ENCODE peak calls at places on chromosomes 12 and 14, in eight cellular contexts. N is upper lobe of right lung, W is fibroblast of villous mesenchyme, Z is AG09309, S is AG10803, Q is left ventricle myocardium inferior, L is trophoblast cell, F is colonic mucosa. U is an unnamed sample.

GRCh38 chr14:100691395-100692025 is 35.2 kb upstream of the DLK1 start:
- DNase-seq in S (no peak), Q (no peak), Z (no peak), W (no peak), N (no peak), F (no peak), L (no peak), U (no peak)

GRCh38 chr14:104723651-104724406 is at the start of gene ADSS1:
- DNase-seq in F (peak; percentile 81), L (peak; percentile 64), Q (peak; percentile 80), Z (no peak), N (peak; percentile 88), W (peak; percentile 44), S (peak; percentile 35), U (no peak)

GRCh38 chr14:76867536-76868452 is 41.6 kb downstream of the LRRC74A start:
- DNase-seq in L (no peak), W (no peak), Z (no peak), Q (peak; percentile 48), N (peak; percentile 81), S (no peak), F (no peak), U (no peak)

GRCh38 chr12:26011099-26011498 is 52.6 kb downstream of the RASSF8 start:
- DNase-seq in W (peak; percentile 72), N (no peak), Q (no peak), F (no peak), Z (peak; percentile 88), S (peak; percentile 96), L (no peak), U (peak; percentile 65)

GRCh38 chr12:131603106-131604033 is 107.5 kb upstream of the SFSWAP start:
- DNase-seq in F (no peak), N (no peak), Q (no peak), S (no peak), L (no peak), Z (no peak), W (no peak), U (no peak)

GRCh38 chr14:39175445-39176262 is 600 bp downstream of the PNN start:
- DNase-seq in Z (no peak), Q (peak; percentile 22), L (peak; percentile 40), W (peak; percentile 55), N (peak; percentile 76), F (peak; percentile 47), S (peak; percentile 29), U (no peak)

GRCh38 chr14:91244501-91244901 is at the start of gene GPR68:
- DNase-seq in L (peak; percentile 22), F (peak; percentile 46), Z (peak; percentile 62), Q (peak; percentile 58), N (no peak), W (peak; percentile 74), S (peak; percentile 84), U (peak; percentile 31)

GRCh38 chr14:80003138-80003537 is 208.2 kb downstream of the DIO2 start:
- DNase-seq in W (peak; percentile 58), F (no peak), Z (peak; percentile 2), Q (no peak), S (peak; percentile 14), N (no peak), L (peak; percentile 28), U (no peak)

GRCh38 chr12:97167598-97167997 is 260.5 kb downstream of the NEDD1 start:
- DNase-seq in N (no peak), L (no peak), F (no peak), Z (no peak), S (no peak), W (no peak), Q (no peak), U (no peak)

GRCh38 chr12:105888696-105889095 is 250.1 kb downstream of the NUAK1 start:
- DNase-seq in F (no peak), N (no peak), Q (no peak), Z (no peak), S (peak; percentile 59), L (no peak), W (no peak), U (no peak)

GRCh38 chr12:96241484-96242256 is 47.5 kb downstream of the ELK3 start:
- DNase-seq in N (no peak), S (peak; percentile 98), Q (no peak), Z (peak; percentile 92), F (peak; percentile 35), W (peak; percentile 70), L (peak; percentile 92), U (peak; percentile 69)

DNA sequence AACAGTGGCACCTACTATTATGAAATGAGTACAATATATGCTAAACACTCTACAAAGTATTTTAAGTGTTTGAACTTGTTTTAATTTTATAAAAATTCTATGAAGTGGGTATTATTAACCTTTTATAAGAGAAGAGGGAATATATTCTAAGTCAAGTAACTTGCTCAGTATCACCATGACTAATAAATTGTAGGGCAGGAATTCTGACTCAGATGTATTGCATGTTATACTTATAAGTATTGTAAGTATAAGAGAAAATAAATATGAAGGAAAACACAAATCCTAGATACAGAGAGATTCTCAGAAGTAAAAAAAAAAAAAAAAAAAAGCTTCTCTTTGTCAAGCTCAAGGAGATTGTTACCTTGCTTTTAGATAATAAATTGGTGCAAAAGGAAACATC is 893.2 kb downstream of the SLC16A7 start:
- DNase-seq in W (no peak), Q (no peak), F (no peak), L (no peak), N (no peak), Z (peak; percentile 10), S (peak; percentile 4), U (no peak)
- H3K4me3 ChIP-seq in W (no peak overlapping the region), Q (no peak overlapping the region), F (no peak overlapping the region), L (no peak overlapping the region), N (no peak overlapping the region), Z (no peak overlapping the region), S (no peak overlapping the region), U (no peak overlapping the region)

DNA sequence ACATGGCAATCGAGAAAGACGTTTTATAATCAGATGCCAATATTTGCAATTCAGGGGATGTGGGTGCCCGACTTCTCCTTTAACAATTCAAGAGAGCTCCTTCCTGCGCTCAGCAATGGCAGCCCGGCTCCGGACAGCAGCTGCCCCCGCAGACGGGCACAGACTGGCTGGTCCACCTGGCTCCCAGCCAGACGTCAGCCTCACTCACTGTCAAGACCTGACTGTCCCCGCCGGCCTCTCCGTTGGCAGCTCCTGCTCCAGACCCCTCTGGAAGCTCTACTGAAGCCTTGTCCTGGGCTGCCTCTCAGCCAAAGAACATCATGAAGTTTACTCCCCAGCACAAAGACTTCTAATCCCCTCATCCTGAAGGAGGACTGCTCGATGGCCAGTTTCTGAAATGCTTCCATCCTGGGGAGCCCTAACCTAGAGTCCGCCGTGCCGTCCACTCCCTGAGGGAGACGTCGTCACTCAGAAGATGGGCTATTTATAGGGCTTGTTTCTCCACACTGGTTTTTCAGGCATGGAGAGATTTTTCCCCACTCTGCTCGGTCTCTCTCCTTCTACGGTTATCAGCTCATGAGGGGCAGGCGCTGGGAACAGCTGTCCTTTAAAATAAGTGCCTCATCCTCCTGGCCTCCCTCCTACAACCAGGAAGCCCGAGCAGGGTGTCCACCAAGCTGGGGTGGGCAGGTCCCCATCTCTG is 126.2 kb downstream of the RFLNA start:
- DNase-seq in Q (peak; percentile 66), L (peak; percentile 35), S (no peak), Z (no peak), W (peak; percentile 62), F (no peak), N (no peak), U (no peak)
- H3K4me3 ChIP-seq in Q (peak overlapping the region; percentile 53), L (no peak overlapping the region), S (no peak overlapping the region), Z (no peak overlapping the region), W (no peak overlapping the region), F (no peak overlapping the region), N (peak overlapping the region; percentile 3), U (no peak overlapping the region)

DNA sequence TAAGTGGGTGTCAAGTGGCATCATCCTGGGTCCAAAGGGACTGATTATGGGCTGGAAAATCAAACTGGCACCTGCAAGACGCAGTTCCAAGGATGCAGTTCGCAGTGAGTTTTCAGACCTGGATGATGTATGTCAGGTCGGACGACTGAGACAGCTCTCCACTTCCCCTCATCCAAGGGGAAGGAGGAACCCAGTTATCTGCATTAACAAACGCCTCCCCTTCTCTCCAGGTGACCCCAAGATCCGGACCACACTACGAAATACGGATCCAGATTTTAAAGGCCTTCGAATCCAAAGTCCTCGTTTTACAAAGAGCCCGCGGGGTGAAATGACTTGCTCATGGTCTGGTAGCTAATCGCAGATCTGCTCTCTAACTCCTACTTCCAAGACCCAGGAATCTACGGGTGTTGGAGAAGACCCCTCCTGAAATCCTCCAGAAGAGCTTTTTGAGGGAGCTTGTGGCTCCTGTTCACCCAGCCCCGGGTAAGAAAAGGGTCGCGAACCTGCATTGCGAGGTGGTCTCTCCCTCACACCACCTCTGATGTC is 460 bp upstream of the SYNE2 start:
- DNase-seq in S (no peak), Q (no peak), F (no peak), N (no peak), L (peak; percentile 60), W (peak; percentile 30), Z (no peak), U (no peak)
- H3K4me3 ChIP-seq in S (peak overlapping the region; percentile 52), Q (peak overlapping the region; percentile 91), F (peak overlapping the region; percentile 66), N (peak overlapping the region; percentile 74), L (peak overlapping the region; percentile 62), W (peak overlapping the region; percentile 68), Z (peak overlapping the region; percentile 4), U (peak overlapping the region; percentile 59)

GRCh38 chr14:102930753-102931579 is 8.5 kb downstream of the AMN start:
- DNase-seq in L (peak; percentile 57), Z (no peak), F (peak; percentile 59), W (peak; percentile 40), S (peak; percentile 23), N (no peak), Q (no peak), U (no peak)
- H3K4me3 ChIP-seq in L (peak overlapping the region; percentile 1), Z (no peak overlapping the region), F (peak overlapping the region; percentile 60), W (no peak overlapping the region), S (no peak overlapping the region), N (no peak overlapping the region), Q (peak overlapping the region; percentile 66), U (no peak overlapping the region)

DNA sequence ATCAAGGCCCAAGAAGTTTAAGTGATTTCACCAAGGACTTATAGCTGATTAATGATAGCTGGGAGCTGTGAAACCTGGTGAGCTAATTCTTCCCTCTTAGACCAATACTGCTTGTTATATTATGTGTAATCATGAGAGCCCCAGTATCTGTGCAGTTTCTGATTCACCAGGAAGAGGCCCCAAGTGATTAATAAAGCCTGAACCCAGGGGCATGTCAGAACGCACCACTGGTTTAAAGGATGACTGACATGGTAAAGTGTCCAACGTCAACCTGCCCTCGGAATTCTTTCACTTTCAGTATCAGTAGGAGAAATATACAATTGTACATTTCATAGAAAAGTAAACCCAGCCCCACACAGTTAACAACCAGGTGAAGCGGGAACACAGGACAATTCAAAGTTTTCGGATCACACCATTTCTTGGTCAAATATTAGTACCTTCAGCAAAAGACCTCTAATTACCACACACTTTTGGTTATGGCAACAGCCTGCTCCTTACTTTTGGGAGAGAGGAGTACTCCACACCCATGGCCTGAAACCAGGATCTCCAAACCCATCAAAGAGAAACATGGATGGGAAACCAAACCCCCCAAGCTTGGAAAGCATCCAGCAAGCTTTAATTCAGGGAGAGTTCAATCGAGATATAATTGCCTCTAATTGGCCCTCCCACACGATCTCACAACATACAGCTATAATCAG is 28.5 kb downstream of the TMCC3 start:
- DNase-seq in L (peak; percentile 36), W (peak; percentile 59), Z (no peak), Q (no peak), N (no peak), S (no peak), F (peak; percentile 51), U (peak; percentile 61)
- H3K4me3 ChIP-seq in L (no peak overlapping the region), W (peak overlapping the region; percentile 38), Z (no peak overlapping the region), Q (peak overlapping the region; percentile 43), N (peak overlapping the region; percentile 32), S (no peak overlapping the region), F (peak overlapping the region; percentile 8), U (no peak overlapping the region)